ENCODE peak calls at places on chromosomes 16 and 17, in nine cellular contexts. Y, P, Z, D, X, H, U, R and W are unnamed samples.

GRCh38 chr16:16025214-16025968 is 76.0 kb downstream of the ABCC1 start:
- DNase-seq in X (no peak), R (peak; percentile 97), D (peak; percentile 20), P (peak; percentile 95), Z (peak; percentile 89), Y (no peak), U (peak; percentile 97), H (peak; percentile 54), W (peak; percentile 91)

GRCh38 chr16:53482123-53482522 is 20.9 kb downstream of the AKTIP start:
- DNase-seq in R (no peak), Y (no peak), X (peak; percentile 71), U (no peak), D (no peak), H (no peak), P (no peak), Z (peak; percentile 61), W (no peak)

GRCh38 chr17:30429155-30429554 is 48.1 kb upstream of the GOSR1 start:
- DNase-seq in P (no peak), U (peak; percentile 82), Y (no peak), X (no peak), H (no peak), D (no peak), Z (no peak), R (peak; percentile 27), W (no peak)

GRCh38 chr16:67966549-67967182 is 1.8 kb downstream of the SLC12A4 start:
- DNase-seq in Z (peak; percentile 29), D (no peak), X (no peak), H (no peak), P (no peak), R (no peak), Y (no peak), U (peak; percentile 57), W (peak; percentile 62)

GRCh38 chr17:50163846-50164696 is 1.7 kb upstream of the SGCA start:
- DNase-seq in U (no peak), R (no peak), P (no peak), D (no peak), Y (no peak), X (no peak), Z (no peak), H (no peak), W (no peak)

GRCh38 chr17:59825533-59826316 is 67.0 kb downstream of the TUBD1 start:
- DNase-seq in P (peak; percentile 59), Z (peak; percentile 48), H (no peak), R (peak; percentile 96), X (no peak), U (peak; percentile 91), D (no peak), Y (no peak), W (peak; percentile 52)

GRCh38 chr17:38746893-38747384 is 1.2 kb downstream of the PCGF2 start:
- DNase-seq in H (no peak), Y (no peak), Z (no peak), D (no peak), R (no peak), U (no peak), P (no peak), X (no peak), W (no peak)

GRCh38 chr16:86244936-86245335 is 265.4 kb upstream of the FOXF1 start:
- DNase-seq in D (no peak), R (no peak), X (no peak), H (no peak), P (no peak), U (no peak), Z (no peak), Y (no peak), W (no peak)

GRCh38 chr17:81142301-81143199 is 22.8 kb upstream of the PVALEF start:
- DNase-seq in H (peak; percentile 50), Z (peak; percentile 80), P (peak; percentile 79), D (peak; percentile 45), R (peak; percentile 72), U (peak; percentile 56), Y (peak; percentile 81), X (peak; percentile 83), W (peak; percentile 70)

GRCh38 chr16:66923247-66923851 is 2.0 kb downstream of the RRAD start:
- DNase-seq in D (no peak), X (no peak), U (peak; percentile 51), Z (no peak), R (peak; percentile 28), H (no peak), Y (no peak), P (peak; percentile 47), W (peak; percentile 42)

GRCh38 chr16:4927661-4928060 is 9.3 kb downstream of the PPL start:
- DNase-seq in H (no peak), P (no peak), U (no peak), Z (no peak), D (no peak), X (no peak), Y (no peak), R (no peak), W (no peak)

GRCh38 chr16:49921106-49921505 is 65.2 kb upstream of the ZNF423 start:
- DNase-seq in Z (no peak), D (no peak), R (no peak), Y (no peak), U (no peak), X (no peak), P (no peak), H (no peak), W (no peak)

GRCh38 chr17:56966277-56966676 is 5.4 kb upstream of the COIL start:
- DNase-seq in H (no peak), Z (no peak), P (no peak), U (no peak), Y (no peak), D (no peak), R (no peak), X (no peak), W (no peak)

GRCh38 chr17:58541249-58541648 is 26.8 kb upstream of the MTMR4 start:
- DNase-seq in Y (no peak), X (no peak), Z (no peak), P (no peak), U (no peak), H (no peak), D (no peak), R (no peak), W (no peak)

GRCh38 chr17:77184474-77184873 is 43.7 kb downstream of the SEC14L1 start:
- DNase-seq in X (no peak), Y (no peak), U (peak; percentile 75), Z (no peak), H (no peak), R (peak; percentile 37), D (no peak), P (no peak), W (no peak)

GRCh38 chr17:42459256-42459982 is 741 bp downstream of the ATP6V0A1 start:
- DNase-seq in R (peak; percentile 53), D (peak; percentile 4), Y (peak; percentile 66), X (no peak), Z (no peak), H (peak; percentile 8), U (peak; percentile 70), P (peak; percentile 51), W (peak; percentile 74)

GRCh38 chr17:2050871-2051387 is 4.0 kb upstream of the HIC1 start:
- DNase-seq in U (peak; percentile 68), R (peak; percentile 61), P (no peak), D (no peak), X (no peak), H (no peak), Y (peak; percentile 37), Z (no peak), W (no peak)

GRCh38 chr16:2475413-2476344 is 752 bp downstream of the TBC1D24 start:
- DNase-seq in Y (peak; percentile 44), Z (no peak), X (no peak), R (no peak), D (no peak), P (no peak), H (no peak), U (no peak), W (no peak)

GRCh38 chr17:58630883-58631522 is 60.8 kb downstream of the TEX14 start:
- DNase-seq in D (peak; percentile 29), P (peak; percentile 90), H (peak; percentile 9), Z (no peak), R (no peak), X (no peak), Y (peak; percentile 68), U (no peak), W (no peak)

GRCh38 chr17:12301551-12301950 is 280.9 kb downstream of the MAP2K4 start:
- DNase-seq in D (no peak), U (no peak), Y (no peak), H (no peak), Z (no peak), R (no peak), X (no peak), P (no peak), W (no peak)

GRCh38 chr17:1485748-1486376 is 6.6 kb downstream of the MYO1C start:
- DNase-seq in X (no peak), D (peak; percentile 68), P (peak; percentile 79), H (peak; percentile 38), U (peak; percentile 65), R (peak; percentile 46), Y (peak; percentile 76), Z (peak; percentile 39), W (peak; percentile 58)

GRCh38 chr16:66277311-66278070 is 89.0 kb upstream of the CDH5 start:
- DNase-seq in D (no peak), R (no peak), U (no peak), Y (no peak), P (no peak), X (no peak), Z (no peak), H (no peak), W (no peak)

GRCh38 chr17:18257747-18258355 is 687 bp downstream of the FLII start:
- DNase-seq in H (peak; percentile 55), R (peak; percentile 66), D (peak; percentile 27), X (peak; percentile 92), P (peak; percentile 82), Z (peak; percentile 65), Y (peak; percentile 86), U (peak; percentile 65), W (peak; percentile 82)

GRCh38 chr17:35373532-35373983 is at the start of gene SLFN11:
- DNase-seq in X (peak; percentile 80), R (peak; percentile 67), P (peak; percentile 94), D (peak; percentile 85), Z (peak; percentile 92), H (peak; percentile 93), U (peak; percentile 78), Y (peak; percentile 85), W (peak; percentile 89)

GRCh38 chr17:6269474-6269873 is 165.4 kb downstream of the AIPL1 start:
- DNase-seq in P (peak; percentile 73), H (no peak), Y (peak; percentile 10), R (peak; percentile 53), Z (peak; percentile 60), X (no peak), D (no peak), U (peak; percentile 54), W (peak; percentile 32)